ENCODE peak calls at places on chromosome 1, in six cellular contexts. One of them, this sample, is unnamed.

GRCh38 chr1:106876384-106876783 is 180.1 kb upstream of the PRMT6 start:
- DNase-seq in central memory CD8-positive, alpha-beta T cell: no peak
- DNase-seq in nephron progenitor cell: no peak
- DNase-seq in endothelial cell: no peak
- DNase-seq in Caki2: no peak
- DNase-seq in stimulated activated CD4-positive, alpha-beta T cell treated with anti-CD3 and anti-CD28 coated beads, Interleukin-12 subunit alpha, Interleukin-12 subunit beta, amount 100 ng/mL, for 4 hours: no peak
- DNase-seq in this sample: no peak

GRCh38 chr1:201021333-201022177 is 2.0 kb downstream of the KIF21B start:
- DNase-seq in central memory CD8-positive, alpha-beta T cell: no peak
- DNase-seq in nephron progenitor cell: no peak
- DNase-seq in endothelial cell: no peak
- DNase-seq in Caki2: no peak
- DNase-seq in stimulated activated CD4-positive, alpha-beta T cell treated with anti-CD3 and anti-CD28 coated beads, Interleukin-12 subunit alpha, Interleukin-12 subunit beta, amount 100 ng/mL, for 4 hours: no peak
- DNase-seq in this sample: no peak

GRCh38 chr1:246761386-246761785 is 37.2 kb downstream of the SCCPDH start:
- DNase-seq in central memory CD8-positive, alpha-beta T cell: no peak
- DNase-seq in nephron progenitor cell: no peak
- DNase-seq in endothelial cell: no peak
- DNase-seq in Caki2: no peak
- DNase-seq in stimulated activated CD4-positive, alpha-beta T cell treated with anti-CD3 and anti-CD28 coated beads, Interleukin-12 subunit alpha, Interleukin-12 subunit beta, amount 100 ng/mL, for 4 hours: no peak
- DNase-seq in this sample: no peak

GRCh38 chr1:196415978-196416377 is 192.3 kb downstream of the KCNT2 start:
- DNase-seq in central memory CD8-positive, alpha-beta T cell: no peak
- DNase-seq in nephron progenitor cell: no peak
- DNase-seq in endothelial cell: no peak
- DNase-seq in Caki2: no peak
- DNase-seq in stimulated activated CD4-positive, alpha-beta T cell treated with anti-CD3 and anti-CD28 coated beads, Interleukin-12 subunit alpha, Interleukin-12 subunit beta, amount 100 ng/mL, for 4 hours: no peak
- DNase-seq in this sample: no peak

GRCh38 chr1:115475901-115476300 is 137.9 kb upstream of the NGF start:
- DNase-seq in central memory CD8-positive, alpha-beta T cell: no peak
- DNase-seq in nephron progenitor cell: no peak
- DNase-seq in endothelial cell: no peak
- DNase-seq in Caki2: no peak
- DNase-seq in stimulated activated CD4-positive, alpha-beta T cell treated with anti-CD3 and anti-CD28 coated beads, Interleukin-12 subunit alpha, Interleukin-12 subunit beta, amount 100 ng/mL, for 4 hours: no peak
- DNase-seq in this sample: no peak

GRCh38 chr1:223248001-223248786 is 105.1 kb upstream of the TLR5 start:
- DNase-seq in central memory CD8-positive, alpha-beta T cell: no peak
- DNase-seq in nephron progenitor cell: no peak
- DNase-seq in endothelial cell: no peak
- DNase-seq in Caki2: no peak
- DNase-seq in stimulated activated CD4-positive, alpha-beta T cell treated with anti-CD3 and anti-CD28 coated beads, Interleukin-12 subunit alpha, Interleukin-12 subunit beta, amount 100 ng/mL, for 4 hours: no peak
- DNase-seq in this sample: no peak

GRCh38 chr1:58060548-58061170 is 485.9 kb downstream of the OMA1 start:
- DNase-seq in central memory CD8-positive, alpha-beta T cell: no peak
- DNase-seq in nephron progenitor cell: no peak
- DNase-seq in endothelial cell: no peak
- DNase-seq in Caki2: no peak
- DNase-seq in stimulated activated CD4-positive, alpha-beta T cell treated with anti-CD3 and anti-CD28 coated beads, Interleukin-12 subunit alpha, Interleukin-12 subunit beta, amount 100 ng/mL, for 4 hours: no peak
- DNase-seq in this sample: no peak

GRCh38 chr1:8360493-8361197 is 42.7 kb downstream of the SLC45A1 start:
- DNase-seq in central memory CD8-positive, alpha-beta T cell: no peak
- DNase-seq in nephron progenitor cell: no peak
- DNase-seq in endothelial cell: no peak
- DNase-seq in Caki2: no peak
- DNase-seq in stimulated activated CD4-positive, alpha-beta T cell treated with anti-CD3 and anti-CD28 coated beads, Interleukin-12 subunit alpha, Interleukin-12 subunit beta, amount 100 ng/mL, for 4 hours: no peak
- DNase-seq in this sample: no peak

GRCh38 chr1:67100833-67101232 is 33.9 kb downstream of the C1orf141 start:
- DNase-seq in central memory CD8-positive, alpha-beta T cell: no peak
- DNase-seq in nephron progenitor cell: no peak
- DNase-seq in endothelial cell: no peak
- DNase-seq in Caki2: no peak
- DNase-seq in stimulated activated CD4-positive, alpha-beta T cell treated with anti-CD3 and anti-CD28 coated beads, Interleukin-12 subunit alpha, Interleukin-12 subunit beta, amount 100 ng/mL, for 4 hours: no peak
- DNase-seq in this sample: no peak

GRCh38 chr1:108089482-108089881 is 110.7 kb downstream of the SLC25A24 start:
- DNase-seq in central memory CD8-positive, alpha-beta T cell: no peak
- DNase-seq in nephron progenitor cell: no peak
- DNase-seq in endothelial cell: no peak
- DNase-seq in Caki2: no peak
- DNase-seq in stimulated activated CD4-positive, alpha-beta T cell treated with anti-CD3 and anti-CD28 coated beads, Interleukin-12 subunit alpha, Interleukin-12 subunit beta, amount 100 ng/mL, for 4 hours: no peak
- DNase-seq in this sample: no peak

GRCh38 chr1:225425211-225425786 is 2.5 kb downstream of the LBR start:
- DNase-seq in central memory CD8-positive, alpha-beta T cell: no peak
- DNase-seq in nephron progenitor cell: no peak
- DNase-seq in endothelial cell: no peak
- DNase-seq in Caki2: no peak
- DNase-seq in stimulated activated CD4-positive, alpha-beta T cell treated with anti-CD3 and anti-CD28 coated beads, Interleukin-12 subunit alpha, Interleukin-12 subunit beta, amount 100 ng/mL, for 4 hours: no peak
- DNase-seq in this sample: no peak

GRCh38 chr1:118859999-118860398 is 128.1 kb downstream of the TBX15 start:
- DNase-seq in central memory CD8-positive, alpha-beta T cell: no peak
- DNase-seq in nephron progenitor cell: no peak
- DNase-seq in endothelial cell: no peak
- DNase-seq in Caki2: peak
- DNase-seq in stimulated activated CD4-positive, alpha-beta T cell treated with anti-CD3 and anti-CD28 coated beads, Interleukin-12 subunit alpha, Interleukin-12 subunit beta, amount 100 ng/mL, for 4 hours: no peak
- DNase-seq in this sample: no peak

GRCh38 chr1:221611930-221612777 is 129.7 kb downstream of the DUSP10 start:
- DNase-seq in central memory CD8-positive, alpha-beta T cell: no peak
- DNase-seq in nephron progenitor cell: no peak
- DNase-seq in endothelial cell: no peak
- DNase-seq in Caki2: peak
- DNase-seq in stimulated activated CD4-positive, alpha-beta T cell treated with anti-CD3 and anti-CD28 coated beads, Interleukin-12 subunit alpha, Interleukin-12 subunit beta, amount 100 ng/mL, for 4 hours: no peak
- DNase-seq in this sample: peak

GRCh38 chr1:77832889-77833288 is 53.4 kb downstream of the MIGA1 start:
- DNase-seq in central memory CD8-positive, alpha-beta T cell: no peak
- DNase-seq in nephron progenitor cell: no peak
- DNase-seq in endothelial cell: no peak
- DNase-seq in Caki2: peak
- DNase-seq in stimulated activated CD4-positive, alpha-beta T cell treated with anti-CD3 and anti-CD28 coated beads, Interleukin-12 subunit alpha, Interleukin-12 subunit beta, amount 100 ng/mL, for 4 hours: no peak
- DNase-seq in this sample: no peak

GRCh38 chr1:231799363-231799986 is 172.9 kb downstream of the DISC1 start:
- DNase-seq in central memory CD8-positive, alpha-beta T cell: no peak
- DNase-seq in nephron progenitor cell: no peak
- DNase-seq in endothelial cell: no peak
- DNase-seq in Caki2: no peak
- DNase-seq in stimulated activated CD4-positive, alpha-beta T cell treated with anti-CD3 and anti-CD28 coated beads, Interleukin-12 subunit alpha, Interleukin-12 subunit beta, amount 100 ng/mL, for 4 hours: no peak
- DNase-seq in this sample: no peak

GRCh38 chr1:101732221-101732620 is 264.5 kb downstream of the OLFM3 start:
- DNase-seq in central memory CD8-positive, alpha-beta T cell: no peak
- DNase-seq in nephron progenitor cell: no peak
- DNase-seq in endothelial cell: no peak
- DNase-seq in Caki2: no peak
- DNase-seq in stimulated activated CD4-positive, alpha-beta T cell treated with anti-CD3 and anti-CD28 coated beads, Interleukin-12 subunit alpha, Interleukin-12 subunit beta, amount 100 ng/mL, for 4 hours: no peak
- DNase-seq in this sample: no peak

GRCh38 chr1:212040629-212041028 is 5.1 kb downstream of the DTL start:
- DNase-seq in central memory CD8-positive, alpha-beta T cell: no peak
- DNase-seq in nephron progenitor cell: no peak
- DNase-seq in endothelial cell: no peak
- DNase-seq in Caki2: peak
- DNase-seq in stimulated activated CD4-positive, alpha-beta T cell treated with anti-CD3 and anti-CD28 coated beads, Interleukin-12 subunit alpha, Interleukin-12 subunit beta, amount 100 ng/mL, for 4 hours: no peak
- DNase-seq in this sample: no peak